ENCODE peak calls at places on chromosomes 13 and 19, in ten cellular contexts. N is transverse colon; U is NCI-H69; C is foreskin keratinocyte; D is OCI-LY7; Z is COR-L47; X is SJSA1; L is T-helper 2 cell; Y is activated CD8-positive, alpha-beta memory T cell treated with anti-CD3 and anti-CD28 coated beads, Interleukin-2, amount 50 U/mL, for 48 hours; V is left ventricle myocardium inferior. E is an unnamed sample.

GRCh38 chr13:114062754-114063153 is 69.7 kb downstream of the RASA3 start:
- DNase-seq in U (no peak), Z (no peak), C (no peak), V (no peak), N (no peak), Y (no peak), L (no peak), D (no peak), X (no peak), E (no peak)

GRCh38 chr13:86174632-86175031 is 375.4 kb upstream of the SLITRK6 start:
- DNase-seq in Y (no peak), C (no peak), X (no peak), Z (no peak), V (no peak), N (no peak), D (no peak), L (no peak), U (peak; percentile 9), E (no peak)

GRCh38 chr19:44856438-44857083 is 10.5 kb downstream of the NECTIN2 start:
- DNase-seq in V (peak; percentile 17), D (no peak), U (peak; percentile 90), N (no peak), X (peak; percentile 75), Z (peak; percentile 26), C (no peak), Y (no peak), L (no peak), E (no peak)

GRCh38 chr19:8532170-8532569 is 18.2 kb upstream of the ZNF414 start:
- DNase-seq in N (no peak), D (no peak), U (no peak), X (no peak), Z (no peak), V (no peak), L (no peak), Y (no peak), C (no peak), E (no peak)

GRCh38 chr19:50205681-50206138 is 2.3 kb downstream of the MYH14 start:
- DNase-seq in C (no peak), N (peak; percentile 91), U (peak; percentile 82), X (no peak), V (no peak), L (no peak), Z (no peak), D (no peak), Y (no peak), E (no peak)

GRCh38 chr13:97001641-97002040 is 7.4 kb upstream of the OXGR1 start:
- DNase-seq in N (peak; percentile 17), V (no peak), Z (no peak), Y (no peak), C (no peak), L (no peak), D (peak; percentile 14), U (no peak), X (no peak), E (no peak)

GRCh38 chr13:74794582-74794981 is 660.4 kb upstream of the KLF12 start:
- DNase-seq in C (no peak), V (no peak), N (no peak), U (no peak), Y (no peak), Z (no peak), L (no peak), X (no peak), D (no peak), E (no peak)

GRCh38 chr13:38830442-38831045 is 143.7 kb downstream of the FREM2 start:
- DNase-seq in C (no peak), L (no peak), D (no peak), V (no peak), Y (no peak), U (no peak), X (no peak), N (no peak), Z (no peak), E (no peak)

GRCh38 chr19:18128044-18128443 is 24.9 kb upstream of the PIK3R2 start:
- DNase-seq in D (no peak), Y (no peak), U (no peak), N (no peak), C (no peak), Z (no peak), L (peak; percentile 55), X (no peak), V (no peak), E (no peak)

GRCh38 chr19:11136400-11137101 is 19.0 kb downstream of the SPC24 start:
- DNase-seq in X (no peak), D (no peak), U (no peak), Z (no peak), N (no peak), Y (no peak), L (no peak), C (no peak), V (no peak), E (no peak)

GRCh38 chr19:10111405-10111811 is at the start of gene P2RY11:
- DNase-seq in C (no peak), X (no peak), D (no peak), Z (no peak), V (no peak), N (peak; percentile 49), Y (peak; percentile 78), L (peak; percentile 87), U (no peak), E (peak; percentile 31)

GRCh38 chr13:84684804-84685203 is 802.5 kb upstream of the SLITRK1 start:
- DNase-seq in Z (no peak), V (no peak), X (peak; percentile 70), U (no peak), Y (no peak), D (no peak), C (peak; percentile 72), L (no peak), N (no peak), E (no peak)

GRCh38 chr19:10230155-10230903 is 802 bp downstream of the S1PR2 start:
- DNase-seq in D (no peak), Y (peak; percentile 72), C (no peak), N (peak; percentile 51), U (no peak), Z (no peak), V (peak; percentile 55), X (no peak), L (peak; percentile 45), E (peak; percentile 71)